ENCODE peak calls at places on chromosome 9, in five cellular contexts. N, M, U, V and R are unnamed samples.

GRCh38 chr9:105309531-105309931 is 65.1 kb downstream of the SLC44A1 start:
- DNase-seq in M (no peak), U (no peak), V (no peak), N (no peak), R (no peak)

GRCh38 chr9:136799079-136799853 is 3.1 kb downstream of the CCDC183 start:
- DNase-seq in U (no peak), M (no peak), V (peak; percentile 79), N (no peak), R (no peak)

GRCh38 chr9:111621895-111622480 is 9.1 kb upstream of the DNAJC25 start:
- DNase-seq in M (peak; percentile 20), V (no peak), U (peak; percentile 39), N (no peak), R (no peak)

GRCh38 chr9:24286761-24287160 is 258.9 kb downstream of the IZUMO3 start:
- DNase-seq in U (no peak), N (no peak), M (no peak), V (no peak), R (no peak)

GRCh38 chr9:26723486-26723885 is 169.1 kb downstream of the CAAP1 start:
- DNase-seq in U (peak; percentile 55), V (no peak), N (no peak), M (no peak), R (no peak)

GRCh38 chr9:98185021-98185567 is 7.3 kb downstream of the CORO2A start:
- DNase-seq in M (no peak), V (peak; percentile 65), U (no peak), N (no peak), R (no peak)

GRCh38 chr9:86563350-86563749 is 209.1 kb upstream of the TUT7 start:
- DNase-seq in M (peak; percentile 15), N (no peak), U (no peak), V (no peak), R (peak; percentile 51)

GRCh38 chr9:134356496-134357470 is 30.5 kb downstream of the RXRA start:
- DNase-seq in U (no peak), N (no peak), V (no peak), M (peak; percentile 53), R (no peak)

GRCh38 chr9:129361196-129361595 is 183.1 kb upstream of the IER5L start:
- DNase-seq in N (no peak), M (no peak), U (no peak), V (no peak), R (no peak)

GRCh38 chr9:101062686-101063085 is 34.2 kb downstream of the PLPPR1 start:
- DNase-seq in U (no peak), M (no peak), V (no peak), N (no peak), R (no peak)

GRCh38 chr9:4069457-4070162 is 230.3 kb downstream of the GLIS3 start:
- DNase-seq in M (no peak), N (no peak), U (no peak), V (no peak), R (no peak)

GRCh38 chr9:113463418-113464285 is at the start of gene RGS3:
- DNase-seq in N (peak; percentile 84), V (no peak), M (peak; percentile 43), U (peak; percentile 42), R (no peak)

GRCh38 chr9:99824378-99825157 is 2.9 kb downstream of the NR4A3 start:
- DNase-seq in V (peak; percentile 90), M (peak; percentile 21), N (no peak), U (no peak), R (no peak)

GRCh38 chr9:7172445-7173115 is 414.8 kb downstream of the KDM4C start:
- DNase-seq in V (no peak), N (no peak), U (no peak), M (peak; percentile 55), R (no peak)

GRCh38 chr9:128091144-128091543 is 23.1 kb downstream of the SLC25A25 start:
- DNase-seq in N (peak; percentile 83), U (no peak), V (peak; percentile 54), M (peak; percentile 95), R (peak; percentile 80)

GRCh38 chr9:3916984-3917383 is 382.9 kb downstream of the GLIS3 start:
- DNase-seq in N (no peak), U (no peak), M (peak; percentile 56), V (no peak), R (no peak)

GRCh38 chr9:37309136-37309535 is 113.4 kb upstream of the GRHPR start:
- DNase-seq in U (no peak), M (no peak), N (no peak), V (no peak), R (peak; percentile 42)
- TF ChIP-seq CTCF in U (peak; percentile 19), M (peak; percentile 13), N (no peak), V (no peak), R (peak; percentile 48)

GRCh38 chr9:5326893-5327548 is 12.7 kb downstream of the RLN1 start:
- DNase-seq in V (no peak), N (no peak), M (peak; percentile 7), U (no peak), R (no peak)

GRCh38 chr9:5315187-5315923 is 10.8 kb upstream of the RLN2 start:
- DNase-seq in M (no peak), U (no peak), N (no peak), V (no peak), R (no peak)

GRCh38 chr9:5326187-5326586 is 13.5 kb downstream of the RLN1 start:
- DNase-seq in V (no peak), U (no peak), N (no peak), M (no peak), R (no peak)

GRCh38 chr9:5321058-5321457 is 16.5 kb upstream of the RLN2 start:
- DNase-seq in V (no peak), U (no peak), M (no peak), N (no peak), R (no peak)
- H3K27me3 ChIP-seq in V (no peaks in the 10 kb centered on the region), U (no peaks in the 10 kb centered on the region), M (no peaks in the 10 kb centered on the region), N (no peaks in the 10 kb centered on the region), R (peaks cover 1% of the 10 kb centered on the region)

DNA sequence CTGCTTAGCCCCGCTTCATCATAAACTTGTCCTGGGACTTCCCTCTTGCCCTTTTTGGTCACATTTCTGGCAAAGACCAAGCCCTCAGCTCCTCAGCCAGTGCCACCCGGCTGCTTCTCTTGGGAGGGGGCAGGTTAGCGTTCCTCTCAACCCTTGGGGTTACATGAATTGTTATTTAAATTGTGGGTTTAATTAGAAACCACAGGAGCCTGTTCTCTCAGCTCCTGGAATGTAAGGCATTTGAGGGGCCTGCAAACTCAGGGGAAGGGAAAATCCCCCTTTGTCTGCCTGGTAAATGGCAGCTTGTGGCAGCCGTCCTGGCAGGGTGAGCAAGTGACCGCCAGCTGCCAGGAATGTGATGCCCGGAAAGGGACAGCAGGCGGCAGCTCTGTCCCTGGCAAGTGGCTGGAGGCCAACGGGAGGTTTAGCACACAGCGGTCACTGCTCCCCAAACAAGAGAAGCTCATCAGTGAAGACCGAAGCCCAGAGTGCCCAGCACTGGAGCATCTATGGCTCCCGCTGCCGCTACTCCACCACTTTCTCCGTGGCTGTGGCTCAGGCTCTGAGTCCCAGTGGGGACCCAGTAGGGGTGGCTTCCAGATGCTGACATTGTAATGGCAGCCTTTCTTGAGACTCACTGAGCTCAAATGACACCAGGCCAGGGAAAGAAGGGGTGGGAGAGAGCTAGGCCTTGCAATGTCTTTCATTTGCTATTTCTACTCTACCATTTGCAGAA is 51.7 kb downstream of the SHB start:
- DNase-seq in N (peak; percentile 83), M (peak; percentile 94), U (no peak), V (no peak), R (no peak)
- TF ChIP-seq CTCF in N (peak; percentile 69), M (no peak), U (no peak), V (no peak), R (peak; percentile 23)

GRCh38 chr9:36891341-36891811 is 142.7 kb downstream of the PAX5 start:
- DNase-seq in U (no peak), V (peak; percentile 46), N (peak; percentile 32), M (no peak), R (no peak)

GRCh38 chr9:36892279-36892678 is 141.8 kb downstream of the PAX5 start:
- DNase-seq in M (no peak), U (no peak), N (peak; percentile 21), V (no peak), R (no peak)

GRCh38 chr9:36893911-36894310 is 140.2 kb downstream of the PAX5 start:
- DNase-seq in M (no peak), V (no peak), U (no peak), N (no peak), R (no peak)

GRCh38 chr9:36894695-36895310 is 139.3 kb downstream of the PAX5 start:
- DNase-seq in N (no peak), M (no peak), V (no peak), U (no peak), R (no peak)

GRCh38 chr9:36893148-36893547 is 140.9 kb downstream of the PAX5 start:
- DNase-seq in V (no peak), M (no peak), N (no peak), U (no peak), R (no peak)
- H3K27me3 ChIP-seq in V (no peaks in the 10 kb centered on the region), M (peaks cover 17% of the 10 kb centered on the region), N (no peaks in the 10 kb centered on the region), U (peaks cover 76% of the 10 kb centered on the region), R (peaks cover 33% of the 10 kb centered on the region)

DNA sequence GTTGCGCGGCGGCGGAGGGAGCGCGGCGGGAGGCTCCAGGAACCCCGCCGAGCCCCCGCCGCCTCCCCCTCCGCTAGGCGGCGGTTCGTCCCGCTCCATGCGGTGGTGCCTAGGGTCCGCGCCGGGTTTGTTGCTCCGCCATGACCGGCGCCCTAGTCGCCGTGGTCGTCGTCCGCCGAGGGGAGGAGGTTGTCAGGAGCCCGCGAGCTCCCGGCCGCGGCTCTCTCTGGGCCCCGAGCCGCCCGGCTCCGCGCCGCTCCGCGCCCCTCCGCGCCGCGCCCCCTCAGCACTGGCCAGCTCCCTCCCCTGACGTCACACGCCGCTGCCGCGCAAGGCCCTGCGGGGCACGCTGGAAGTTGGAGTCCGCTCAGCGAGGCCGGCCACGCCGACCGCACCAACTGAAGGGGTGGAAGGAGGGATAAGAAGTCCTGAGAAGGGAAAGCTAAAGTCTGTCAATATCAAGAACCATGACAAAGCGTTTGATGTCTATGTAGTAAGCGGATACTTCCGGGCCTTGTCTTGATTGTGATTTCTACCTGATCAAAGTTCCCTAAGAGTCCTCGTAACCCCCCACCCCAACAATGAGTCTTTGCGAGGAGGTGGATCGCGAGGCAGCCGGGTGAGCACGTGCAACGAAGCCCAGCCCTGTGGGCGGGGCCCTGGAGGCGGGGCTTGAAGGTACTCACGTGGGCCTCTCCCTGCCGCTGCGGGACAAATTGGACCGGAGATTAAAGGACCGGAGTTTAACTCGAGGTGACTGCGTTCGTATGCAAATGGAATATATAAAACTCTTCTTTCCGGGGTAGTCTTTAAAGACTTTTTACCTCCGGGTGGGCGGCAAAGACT is at the start of gene NR6A1:
- DNase-seq in V (peak; percentile 99), M (peak; percentile 95), U (peak; percentile 95), N (peak; percentile 97), R (peak; percentile 68)
- TF ChIP-seq CTCF in V (peak; percentile 36), M (peak; percentile 7), U (peak; percentile 8), N (no peak), R (no peak)

DNA sequence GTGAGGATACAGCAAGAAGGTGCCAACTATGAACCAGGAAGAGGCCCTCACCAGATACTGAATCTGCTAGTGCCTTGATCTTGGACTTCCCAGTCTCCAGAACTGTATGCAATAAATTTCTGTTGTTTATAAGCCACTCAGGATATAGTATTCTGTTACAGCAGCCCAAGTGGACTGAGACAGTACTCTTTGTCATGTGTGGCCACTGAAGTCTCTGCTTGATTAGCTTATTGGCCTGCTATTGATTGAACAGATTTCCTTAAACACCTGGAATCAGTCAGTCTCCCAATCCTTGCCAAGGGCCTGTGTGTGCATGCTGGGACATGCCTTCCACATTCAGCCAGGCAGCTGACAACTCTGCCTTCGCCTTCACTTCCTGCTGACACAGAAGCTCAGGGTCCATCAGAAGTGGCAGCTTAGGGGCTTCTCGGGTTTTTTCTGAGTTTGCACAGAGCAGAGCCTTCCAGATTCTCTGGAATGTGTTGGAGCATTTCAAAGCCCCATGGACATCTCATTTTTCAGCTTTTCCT is 13.7 kb upstream of the ROR2 start:
- DNase-seq in U (no peak), M (no peak), N (no peak), V (no peak), R (no peak)
- H3K27me3 ChIP-seq in U (no peaks in the 10 kb centered on the region), M (no peaks in the 10 kb centered on the region), N (no peaks in the 10 kb centered on the region), V (no peaks in the 10 kb centered on the region), R (no peaks in the 10 kb centered on the region)

GRCh38 chr9:120877276-120878034 is 467 bp upstream of the PHF19 start:
- DNase-seq in M (peak; percentile 55), V (peak; percentile 93), U (no peak), N (peak; percentile 81), R (no peak)
- TF ChIP-seq CTCF in M (no peak), V (no peak), U (no peak), N (peak; percentile 5), R (no peak)